ENCODE peak calls at places on chromosomes 1 and 21, in seven cellular contexts. K, G, R, C, I, O and J are unnamed samples.
A peak's percentile ranks its signal among the peaks of the same experiment; 100 is the strongest.

GRCh38 chr1:202643397-202644218 is 66.6 kb downstream of the SYT2 start:
- DNase-seq in I (no peak), K (no peak), O (no peak), R (no peak), C (no peak), G (no peak), J (no peak)

GRCh38 chr1:33060579-33061083 is 20.3 kb upstream of the AZIN2 start:
- DNase-seq in O (peak; percentile 47), R (peak; percentile 43), I (peak; percentile 76), G (no peak), K (no peak), C (peak; percentile 79), J (peak; percentile 31)

GRCh38 chr1:85315789-85316188 is 39.4 kb upstream of the BCL10 start:
- DNase-seq in G (no peak), I (peak; percentile 54), O (no peak), C (no peak), K (no peak), R (no peak), J (no peak)

GRCh38 chr1:113429461-113430153 is 39.3 kb downstream of the MAGI3 start:
- DNase-seq in C (no peak), R (no peak), O (no peak), I (peak; percentile 10), K (no peak), G (no peak), J (no peak)

GRCh38 chr1:51063121-51063520 is 38.9 kb upstream of the C1orf185 start:
- DNase-seq in O (no peak), R (no peak), K (no peak), C (no peak), I (peak; percentile 81), G (no peak), J (no peak)

GRCh38 chr1:25442178-25442577 is 11.5 kb downstream of the MACO1 start:
- DNase-seq in C (no peak), G (no peak), K (no peak), R (no peak), O (no peak), I (peak; percentile 58), J (no peak)

GRCh38 chr1:15188678-15189077 is 35.1 kb downstream of the TMEM51 start:
- DNase-seq in K (no peak), G (no peak), O (no peak), C (no peak), I (peak; percentile 61), R (no peak), J (no peak)

GRCh38 chr1:10594481-10595050 is 119.8 kb downstream of the PEX14 start:
- DNase-seq in K (no peak), C (no peak), O (no peak), R (no peak), I (no peak), G (no peak), J (no peak)

GRCh38 chr21:37469441-37469840 is 102.9 kb downstream of the DYRK1A start:
- DNase-seq in O (no peak), G (no peak), R (no peak), C (no peak), I (no peak), K (no peak), J (no peak)

GRCh38 chr21:37155216-37155615 is 82.2 kb downstream of the TTC3 start:
- DNase-seq in R (no peak), K (no peak), O (no peak), G (no peak), C (no peak), I (peak; percentile 20), J (no peak)

GRCh38 chr1:151976868-151977267 is 16.8 kb downstream of the S100A10 start:
- DNase-seq in G (no peak), C (no peak), R (no peak), I (peak; percentile 68), O (no peak), K (no peak), J (no peak)

GRCh38 chr1:45914836-45915235 is 111.4 kb downstream of the MAST2 start:
- DNase-seq in G (no peak), O (no peak), R (no peak), K (no peak), I (no peak), C (no peak), J (no peak)

GRCh38 chr21:46127239-46128105 is 27.9 kb downstream of the FTCD start:
- DNase-seq in G (peak; percentile 24), R (peak; percentile 31), C (peak; percentile 63), I (no peak), O (peak; percentile 11), K (peak; percentile 27), J (no peak)

GRCh38 chr1:93907718-93908117 is 1.5 kb downstream of the GCLM start:
- DNase-seq in C (no peak), O (no peak), K (no peak), I (peak; percentile 54), G (no peak), R (no peak), J (no peak)
- TF ChIP-seq POLR2A in C (no peak), O (no peak), K (no peak), I (no peak), G (no peak), R (no peak), J (no peak)

GRCh38 chr1:167926486-167926997 is 9.9 kb upstream of the DCAF6 start:
- DNase-seq in C (no peak), O (no peak), I (no peak), K (no peak), G (no peak), R (no peak), J (no peak)
- TF ChIP-seq CTCF in C (no peak), O (no peak), I (no peak), K (no peak), G (no peak), R (no peak), J (no peak)

GRCh38 chr1:207362962-207363858 is 41.7 kb downstream of the CD55 start:
- DNase-seq in R (no peak), K (no peak), C (no peak), O (no peak), G (no peak), I (peak; percentile 86), J (no peak)
- TF ChIP-seq POLR2A in R (no peak), K (no peak), C (no peak), O (no peak), G (no peak), I (no peak), J (no peak)

GRCh38 chr1:162918111-162918754 is 57.3 kb upstream of the CCDC190 start:
- DNase-seq in I (no peak), C (no peak), G (no peak), K (no peak), R (no peak), O (no peak), J (no peak)

GRCh38 chr1:162921311-162921710 is 60.3 kb upstream of the CCDC190 start:
- DNase-seq in O (no peak), I (no peak), C (no peak), K (no peak), G (no peak), R (no peak), J (peak; percentile 21)

GRCh38 chr1:162916407-162916806 is 55.4 kb upstream of the CCDC190 start:
- DNase-seq in O (no peak), R (no peak), I (peak; percentile 86), G (no peak), C (no peak), K (no peak), J (no peak)

GRCh38 chr1:162916821-162917613 is 56.0 kb upstream of the CCDC190 start:
- DNase-seq in K (no peak), R (no peak), G (no peak), C (no peak), O (no peak), I (no peak), J (no peak)

GRCh38 chr1:162919043-162919442 is 58.1 kb upstream of the CCDC190 start:
- DNase-seq in C (no peak), I (no peak), O (no peak), K (no peak), G (no peak), R (no peak), J (no peak)
- TF ChIP-seq CTCF in C (no peak), I (no peak), O (no peak), K (no peak), G (no peak), R (no peak), J (no peak)

GRCh38 chr1:154982897-154983648 is at the start of gene FLAD1:
- DNase-seq in R (peak; percentile 92), G (peak; percentile 94), C (peak; percentile 99), I (peak; percentile 100), O (peak; percentile 92), K (peak; percentile 93), J (peak; percentile 98)
- TF ChIP-seq POLR2A in R (peak; percentile 27), G (no peak), C (peak; percentile 32), I (no peak), O (peak; percentile 42), K (peak; percentile 35), J (peak; percentile 44)

GRCh38 chr1:11908139-11909021 is 17.8 kb downstream of the KIAA2013 start:
- DNase-seq in I (peak; percentile 100), K (peak; percentile 88), R (peak; percentile 88), C (peak; percentile 94), O (peak; percentile 74), G (peak; percentile 93), J (peak; percentile 88)
- TF ChIP-seq CTCF in I (no peak), K (no peak), R (peak; percentile 29), C (no peak), O (no peak), G (no peak), J (no peak)

GRCh38 chr1:43171876-43172531 is at the start of the genes CFAP57 and EBNA1BP2:
- DNase-seq in K (peak; percentile 90), O (peak; percentile 79), C (peak; percentile 95), G (peak; percentile 91), R (peak; percentile 91), I (peak; percentile 93), J (peak; percentile 90)
- TF ChIP-seq POLR2A in K (peak; percentile 15), O (no peak), C (no peak), G (no peak), R (no peak), I (peak; percentile 78), J (no peak)

GRCh38 chr1:1312450-1313314 is 4.3 kb downstream of the PUSL1 start:
- DNase-seq in G (no peak), I (no peak), O (no peak), R (no peak), K (no peak), C (no peak), J (no peak)
- TF ChIP-seq CTCF in G (no peak), I (no peak), O (no peak), R (no peak), K (no peak), C (no peak), J (no peak)

DNA sequence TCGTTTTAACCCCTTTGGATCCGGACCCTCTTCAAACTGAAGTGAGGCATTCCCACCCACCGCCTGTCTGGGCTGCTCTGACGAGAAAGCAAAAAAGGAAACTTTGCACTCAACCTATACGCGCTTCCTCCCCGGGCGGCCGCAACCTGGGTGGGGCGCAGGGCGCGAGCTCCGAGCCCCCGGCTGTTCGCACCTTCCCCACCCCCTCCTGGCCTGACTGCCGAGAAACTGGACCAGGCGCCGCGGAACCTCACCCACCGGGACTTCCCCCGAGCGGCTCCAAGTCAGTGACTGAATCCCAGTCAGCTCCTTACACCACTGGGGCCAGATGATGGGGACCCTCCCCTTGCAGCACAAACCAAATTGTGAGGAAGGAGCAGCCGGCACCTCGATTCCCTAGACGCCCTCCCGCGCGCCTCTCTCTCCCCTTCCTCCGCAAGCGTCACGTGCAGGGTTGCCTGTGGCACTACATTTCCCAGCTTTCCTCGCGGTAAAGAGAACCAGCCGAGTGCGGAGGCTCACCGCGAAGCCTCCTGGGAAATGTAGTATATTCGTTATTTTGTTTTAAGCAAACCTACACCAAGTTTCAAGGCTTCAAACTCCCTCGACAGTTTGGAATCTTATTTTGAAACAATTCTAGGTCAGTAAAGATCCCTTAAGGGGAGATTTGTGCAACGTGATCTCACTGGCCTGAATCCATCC is at the start of gene RAB29:
- DNase-seq in I (peak; percentile 77), R (peak; percentile 81), C (peak; percentile 92), O (peak; percentile 60), K (peak; percentile 80), G (peak; percentile 72), J (peak; percentile 80)
- TF ChIP-seq POLR2A in I (no peak), R (peak; percentile 29), C (no peak), O (no peak), K (peak; percentile 38), G (no peak), J (peak; percentile 56)